ENCODE peak calls at places on chromosome 18, in eight cellular contexts. N is psoas muscle; D is fibroblast of lung; B is HAP-1; K is body of pancreas; Z is CD8-positive, alpha-beta T cell; W is neural progenitor cell; F is tibial artery. H is an unnamed sample. For H3K4me1, the result is how much of the 10 kb centered on the place peaks cover.

GRCh38 chr18:74115046-74115445 is 32.6 kb downstream of the FBXO15 start:
- DNase-seq in N (no peak), D (no peak), B (no peak), K (no peak), Z (no peak), W (no peak), F (no peak), H (no peak)

GRCh38 chr18:70621710-70622109 is 332.9 kb downstream of the SOCS6 start:
- DNase-seq in N (no peak), D (no peak), B (no peak), K (no peak), Z (peak), W (no peak), F (no peak), H (no peak)

GRCh38 chr18:47422524-47422923 is 171.1 kb upstream of the SKOR2 start:
- DNase-seq in N (no peak), D (no peak), B (no peak), K (no peak), Z (no peak), W (peak), F (peak), H (peak)

GRCh38 chr18:45841060-45841764 is 15.7 kb downstream of the SIGLEC15 start:
- DNase-seq in N (no peak), D (no peak), B (no peak), K (no peak), Z (no peak), W (no peak), F (no peak), H (no peak)

GRCh38 chr18:21054252-21054821 is 57.3 kb downstream of the ROCK1 start:
- DNase-seq in N (no peak), D (no peak), B (no peak), K (no peak), Z (no peak), W (no peak), F (no peak), H (no peak)

GRCh38 chr18:34251919-34252318 is 27.2 kb upstream of the NOL4 start:
- DNase-seq in N (no peak), D (no peak), B (no peak), K (no peak), Z (no peak), W (no peak), F (no peak), H (no peak)

GRCh38 chr18:25109484-25109883 is 242.5 kb downstream of the ZNF521 start:
- DNase-seq in N (no peak), D (peak), B (no peak), K (no peak), Z (no peak), W (no peak), F (no peak), H (no peak)

GRCh38 chr18:9708057-9708881 is at the start of gene RAB31:
- DNase-seq in N (peak), D (peak), B (peak), K (peak), Z (no peak), W (peak), F (peak), H (peak)

GRCh38 chr18:62862451-62862850 is 147.1 kb downstream of the PHLPP1 start:
- DNase-seq in N (no peak), D (no peak), B (no peak), K (no peak), Z (no peak), W (no peak), F (no peak), H (no peak)

GRCh38 chr18:60892855-60893254 is 440.4 kb upstream of the CDH20 start:
- DNase-seq in N (no peak), D (peak), B (no peak), K (no peak), Z (no peak), W (no peak), F (no peak), H (no peak)

GRCh38 chr18:2303517-2304238 is 267.6 kb downstream of the METTL4 start:
- DNase-seq in N (no peak), D (no peak), B (no peak), K (no peak), Z (no peak), W (no peak), F (no peak), H (no peak)

GRCh38 chr18:47775961-47776360 is 154.5 kb downstream of the SMAD2 start:
- DNase-seq in N (no peak), D (peak), B (no peak), K (peak), Z (no peak), W (no peak), F (no peak), H (no peak)

GRCh38 chr18:33755918-33756590 is 178.0 kb downstream of the ASXL3 start:
- DNase-seq in N (no peak), D (peak), B (no peak), K (no peak), Z (no peak), W (no peak), F (no peak), H (no peak)

GRCh38 chr18:56756971-56757370 is 105.8 kb downstream of the WDR7 start:
- DNase-seq in N (peak), D (no peak), B (no peak), K (no peak), Z (no peak), W (no peak), F (peak), H (peak)

DNA sequence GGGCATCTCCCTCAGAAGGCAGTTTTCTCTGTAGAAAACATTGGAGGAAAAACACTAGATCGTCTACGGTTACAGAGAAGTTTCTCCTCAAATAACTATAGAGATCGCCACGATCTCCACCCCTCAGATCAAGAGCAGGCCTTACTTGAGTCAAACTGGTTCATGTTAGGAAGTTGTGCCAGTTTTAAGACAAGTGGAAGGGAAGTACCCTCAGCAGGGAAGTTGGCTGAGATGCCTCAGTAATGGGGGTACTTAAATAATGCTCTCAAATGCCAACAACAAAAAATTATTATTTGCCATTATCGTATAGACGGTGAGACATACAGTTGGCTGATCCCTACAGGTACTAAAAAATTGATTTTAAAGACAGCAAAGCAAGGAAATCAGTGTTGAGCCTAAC is 8.2 kb upstream of the SMAD7 start:
- DNase-seq in N (no peak), D (no peak), B (no peak), K (no peak), Z (no peak), W (no peak), F (no peak), H (no peak)
- H3K4me1 ChIP-seq in N (under half), D (under half), B (under half), K (under half), Z (under half), W (under half), F (half or more), H (under half)

GRCh38 chr18:12398625-12399024 is 9.1 kb upstream of the PRELID3A start:
- DNase-seq in N (no peak), D (no peak), B (no peak), K (no peak), Z (no peak), W (no peak), F (no peak), H (no peak)

GRCh38 chr18:12405066-12405465 is 2.7 kb upstream of the PRELID3A start:
- DNase-seq in N (no peak), D (no peak), B (no peak), K (no peak), Z (no peak), W (no peak), F (no peak), H (no peak)

GRCh38 chr18:12399231-12399630 is 8.5 kb upstream of the PRELID3A start:
- DNase-seq in N (no peak), D (no peak), B (no peak), K (no peak), Z (no peak), W (no peak), F (no peak), H (no peak)

GRCh38 chr18:12403601-12404506 is 3.9 kb upstream of the PRELID3A start:
- DNase-seq in N (no peak), D (peak), B (no peak), K (no peak), Z (no peak), W (no peak), F (no peak), H (no peak)

DNA sequence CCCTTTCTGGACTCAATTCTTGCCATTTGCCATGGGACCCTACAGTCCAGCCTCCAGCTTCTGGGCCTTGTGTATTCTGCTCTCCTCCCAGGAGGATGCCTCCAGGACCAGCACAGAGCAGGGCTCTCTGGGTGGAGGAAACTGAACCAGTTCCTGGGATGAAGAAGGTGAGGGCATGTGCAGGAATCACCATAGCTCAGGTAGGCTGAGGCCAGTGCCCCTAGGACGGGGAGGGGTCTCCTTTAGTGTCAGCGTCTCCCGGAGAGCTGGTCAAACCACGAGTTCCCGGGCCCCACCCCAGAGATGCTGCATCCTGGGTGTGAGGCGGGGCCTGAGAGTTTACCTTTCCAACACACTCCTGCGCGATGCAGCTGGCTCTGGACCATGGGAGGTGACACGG is 5.8 kb upstream of the PRELID3A start:
- DNase-seq in N (no peak), D (no peak), B (no peak), K (no peak), Z (no peak), W (no peak), F (no peak), H (no peak)
- H3K4me1 ChIP-seq in N (under half), D (under half), B (under half), K (under half), Z (under half), W (under half), F (under half), H (under half)

GRCh38 chr18:24021505-24021904 is 7.0 kb downstream of the TTC39C start:
- DNase-seq in N (no peak), D (no peak), B (no peak), K (no peak), Z (no peak), W (no peak), F (no peak), H (no peak)

GRCh38 chr18:24016643-24017042 is 2.1 kb downstream of the TTC39C start:
- DNase-seq in N (no peak), D (no peak), B (peak), K (no peak), Z (no peak), W (no peak), F (no peak), H (no peak)

GRCh38 chr18:24022141-24022540 is 7.6 kb downstream of the TTC39C start:
- DNase-seq in N (no peak), D (peak), B (no peak), K (no peak), Z (no peak), W (no peak), F (no peak), H (no peak)

GRCh38 chr18:24018299-24018910 is 3.9 kb downstream of the TTC39C start:
- DNase-seq in N (no peak), D (no peak), B (no peak), K (no peak), Z (no peak), W (no peak), F (no peak), H (no peak)

DNA sequence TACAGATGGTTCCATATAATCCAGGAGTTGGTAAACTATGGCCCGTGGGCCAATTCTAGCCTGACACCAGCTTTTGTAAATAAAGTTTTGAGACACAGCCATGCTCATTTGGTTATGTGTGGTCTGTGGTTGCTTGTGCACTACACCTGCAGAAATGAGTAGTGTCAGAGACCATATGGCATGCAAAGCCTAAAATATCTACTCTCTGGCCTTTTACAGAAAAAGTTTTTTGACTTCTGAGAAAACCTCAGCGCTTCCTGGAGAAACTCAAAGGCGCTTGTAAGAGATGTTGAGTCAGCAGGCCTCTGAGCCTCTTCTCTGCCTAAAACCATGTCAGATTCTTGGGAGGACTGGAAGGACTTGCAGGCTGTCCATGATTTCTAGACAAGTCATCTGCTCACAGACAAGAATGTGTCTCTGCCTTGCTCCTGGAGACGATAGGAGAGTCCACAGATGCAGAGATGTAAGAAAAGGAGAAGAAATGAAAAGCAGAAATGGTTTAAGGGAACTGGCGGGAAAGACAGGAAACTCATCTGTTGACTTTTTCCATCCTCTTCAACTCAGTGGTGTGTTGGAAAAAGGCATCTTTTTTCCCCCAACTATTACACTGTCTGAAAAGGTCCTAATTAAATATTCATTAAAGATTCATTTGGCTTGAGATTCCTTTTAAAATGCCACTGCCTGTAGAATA is 5.2 kb downstream of the TTC39C start:
- DNase-seq in N (no peak), D (no peak), B (no peak), K (no peak), Z (peak), W (no peak), F (no peak), H (no peak)
- H3K4me1 ChIP-seq in N (under half), D (under half), B (under half), K (under half), Z (half or more), W (under half), F (under half), H (under half)

DNA sequence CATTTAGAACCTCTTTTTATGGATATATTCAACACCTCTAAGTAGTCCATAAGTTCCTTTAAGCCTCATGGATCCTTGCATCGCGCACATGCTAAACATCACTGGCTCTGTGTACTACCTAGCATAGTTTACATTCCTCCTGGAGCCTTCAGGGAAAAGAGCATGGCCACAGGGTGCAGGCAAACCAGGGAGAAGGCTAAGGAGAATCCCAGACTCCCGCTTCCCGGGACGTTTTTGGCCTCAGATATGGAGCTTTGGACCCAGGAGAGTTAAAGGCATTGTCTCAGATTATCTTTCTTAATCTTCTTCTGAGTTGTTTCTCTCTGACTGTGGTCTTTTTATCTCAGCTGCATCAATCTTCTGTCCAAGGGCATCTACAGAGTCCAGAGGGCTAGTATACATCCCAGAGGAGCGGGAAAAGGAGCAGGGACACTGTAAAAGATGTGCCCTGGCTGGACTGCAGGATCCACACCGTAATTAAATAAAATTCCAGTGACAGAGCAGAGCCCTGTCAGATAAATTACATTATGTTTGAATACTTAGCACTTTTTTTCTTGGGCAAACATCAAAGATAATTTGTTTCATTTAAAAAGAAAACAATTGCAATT is 36.9 kb downstream of the RIT2 start:
- DNase-seq in N (no peak), D (no peak), B (no peak), K (no peak), Z (no peak), W (peak), F (no peak), H (peak)
- H3K4me1 ChIP-seq in N (under half), D (under half), B (under half), K (under half), Z (under half), W (under half), F (under half), H (under half)

GRCh38 chr18:48781041-48781989 is 169.4 kb downstream of the SMAD7 start:
- DNase-seq in N (peak), D (peak), B (no peak), K (peak), Z (no peak), W (peak), F (peak), H (peak)
- H3K4me1 ChIP-seq in N (half or more), D (under half), B (under half), K (under half), Z (under half), W (under half), F (half or more), H (under half)

DNA sequence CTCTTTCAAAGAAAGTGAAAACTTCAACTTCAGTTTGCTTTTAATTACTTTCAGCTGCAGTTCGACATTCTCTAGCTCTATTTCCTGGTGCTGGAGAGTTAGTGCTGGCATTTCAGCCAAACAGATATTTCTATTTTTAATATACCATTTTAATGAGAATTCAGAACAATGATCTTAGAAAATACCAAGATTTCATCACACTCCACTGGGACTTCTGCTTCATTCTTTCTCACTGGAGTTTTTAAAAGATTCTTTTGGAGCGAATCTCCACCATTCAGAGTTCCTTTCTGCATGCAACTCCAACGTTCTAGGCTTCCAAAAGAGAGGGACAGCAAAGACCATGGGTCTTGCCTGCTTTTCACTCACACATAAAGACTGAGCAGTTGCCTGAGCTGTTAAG is 94.2 kb downstream of the CABLES1 start:
- DNase-seq in N (no peak), D (peak), B (no peak), K (no peak), Z (no peak), W (no peak), F (no peak), H (no peak)
- H3K4me1 ChIP-seq in N (under half), D (under half), B (under half), K (under half), Z (under half), W (under half), F (half or more), H (under half)

DNA sequence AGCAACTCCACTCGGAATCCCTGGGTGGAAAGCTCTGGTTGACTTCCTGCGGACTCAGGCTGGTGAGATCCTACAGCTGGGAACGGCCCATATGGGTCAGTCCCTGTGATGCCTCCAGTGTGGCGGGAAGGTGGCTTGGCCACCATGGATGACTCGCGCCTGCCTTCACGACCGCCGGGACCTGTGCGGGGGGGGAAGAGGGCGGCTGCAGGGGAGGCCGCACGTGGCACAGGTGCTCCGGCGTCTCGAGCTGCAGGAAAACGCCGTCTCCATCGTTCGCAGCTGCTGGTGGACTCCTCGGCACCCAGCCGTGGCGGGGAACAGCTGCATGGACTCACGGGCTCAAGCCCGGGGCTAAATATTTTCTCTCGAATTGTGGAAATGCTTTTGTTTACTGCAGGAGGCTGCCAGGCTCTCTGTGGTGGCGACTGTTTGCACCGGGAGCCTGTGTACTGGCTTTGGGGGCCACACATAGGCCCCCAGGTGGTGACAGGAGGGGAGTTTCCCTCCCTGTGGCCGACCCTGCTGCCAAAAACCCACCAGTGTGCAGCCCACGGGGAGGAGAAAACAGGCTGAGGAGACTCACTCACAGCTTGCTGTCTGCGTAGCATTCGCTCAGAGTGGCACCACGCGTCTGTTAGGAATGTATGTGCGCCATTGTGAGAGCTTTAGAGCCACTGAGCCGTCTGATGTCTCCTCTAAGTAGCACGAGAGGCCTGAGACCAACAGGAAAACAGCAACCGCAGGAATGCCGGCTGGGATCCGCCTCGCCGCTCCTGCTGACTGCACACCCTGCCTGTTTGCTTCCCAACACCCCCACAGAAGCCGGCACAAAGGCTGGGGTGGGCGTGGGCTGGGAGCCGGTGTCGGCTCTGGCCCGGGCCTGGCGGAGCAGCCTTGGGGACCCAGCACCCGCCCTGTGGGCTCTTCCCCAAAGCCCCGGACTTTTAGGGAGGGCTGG is 89.2 kb downstream of the NFATC1 start:
- DNase-seq in N (peak), D (peak), B (no peak), K (peak), Z (no peak), W (peak), F (no peak), H (no peak)
- H3K4me1 ChIP-seq in N (under half), D (under half), B (under half), K (under half), Z (under half), W (under half), F (under half), H (under half)

H was measured in BE2C.